ENCODE peak calls at places on chromosomes 12 and 14, in six cellular contexts. A, R, S, X, Z and E are unnamed samples.

GRCh38 chr12:62854024-62854423 is 80.9 kb downstream of the PPM1H start:
- DNase-seq in A (no peak), R (no peak), S (no peak), X (no peak), Z (no peak), E (no peak)

GRCh38 chr14:42190744-42191143 is 584.1 kb downstream of the LRFN5 start:
- DNase-seq in A (no peak), R (no peak), S (no peak), X (no peak), Z (no peak), E (no peak)

GRCh38 chr14:33943081-33943480 is 7.8 kb downstream of the EGLN3 start:
- DNase-seq in A (no peak), R (no peak), S (peak), X (no peak), Z (no peak), E (no peak)

GRCh38 chr14:91241848-91242247 is 2.7 kb downstream of the GPR68 start:
- DNase-seq in A (no peak), R (no peak), S (no peak), X (no peak), Z (no peak), E (no peak)

GRCh38 chr12:47214771-47215170 is 135.0 kb upstream of the AMIGO2 start:
- DNase-seq in A (no peak), R (no peak), S (no peak), X (no peak), Z (no peak), E (no peak)

GRCh38 chr14:44404021-44404420 is 103.1 kb downstream of the FSCB start:
- DNase-seq in A (no peak), R (peak), S (no peak), X (peak), Z (no peak), E (no peak)

GRCh38 chr12:12281134-12281533 is 14.3 kb upstream of the LRP6 start:
- DNase-seq in A (no peak), R (no peak), S (no peak), X (no peak), Z (no peak), E (no peak)

GRCh38 chr12:108702534-108702933 is 28.8 kb downstream of the CORO1C start:
- DNase-seq in A (no peak), R (no peak), S (no peak), X (no peak), Z (no peak), E (no peak)

GRCh38 chr12:57089259-57090245 is 638 bp downstream of the NAB2 start:
- DNase-seq in A (peak), R (peak), S (peak), X (peak), Z (peak), E (no peak)

GRCh38 chr12:124305136-124305535 is 10.2 kb downstream of the RFLNA start:
- DNase-seq in A (no peak), R (no peak), S (no peak), X (no peak), Z (no peak), E (no peak)

GRCh38 chr12:70243510-70244331 is 488 bp downstream of the CNOT2 start:
- DNase-seq in A (no peak), R (peak), S (peak), X (peak), Z (peak), E (peak)

GRCh38 chr12:49873361-49873934 is 30.3 kb downstream of the FAIM2 start:
- DNase-seq in A (peak), R (peak), S (no peak), X (peak), Z (no peak), E (no peak)

GRCh38 chr12:91250273-91250672 is 67.7 kb upstream of the DCN start:
- DNase-seq in A (no peak), R (peak), S (no peak), X (no peak), Z (no peak), E (no peak)

GRCh38 chr12:50246873-50247612 is 36.3 kb downstream of the LIMA1 start:
- DNase-seq in A (peak), R (peak), S (peak), X (peak), Z (no peak), E (peak)

GRCh38 chr14:22614240-22614799 is 16.2 kb downstream of the ABHD4 start:
- DNase-seq in A (no peak), R (peak), S (peak), X (peak), Z (peak), E (peak)

GRCh38 chr12:77943466-77943865 is 112.8 kb downstream of the NAV3 start:
- DNase-seq in A (no peak), R (peak), S (no peak), X (peak), Z (no peak), E (no peak)

GRCh38 chr12:85156569-85156968 is 120.4 kb downstream of the LRRIQ1 start:
- DNase-seq in A (no peak), R (no peak), S (no peak), X (peak), Z (no peak), E (no peak)

GRCh38 chr12:62931481-62931880 is 3.5 kb downstream of the PPM1H start:
- DNase-seq in A (no peak), R (no peak), S (no peak), X (no peak), Z (no peak), E (no peak)

GRCh38 chr12:66168410-66168809 is 1.4 kb downstream of the TMBIM4 start:
- DNase-seq in A (no peak), R (no peak), S (no peak), X (no peak), Z (no peak), E (no peak)

GRCh38 chr12:48143898-48144297 is 13.4 kb downstream of the ASB8 start:
- DNase-seq in A (no peak), R (no peak), S (no peak), X (no peak), Z (no peak), E (no peak)

GRCh38 chr14:82855912-82856381 is 1322.3 kb upstream of the SEL1L start:
- DNase-seq in A (no peak), R (peak), S (no peak), X (peak), Z (no peak), E (no peak)

GRCh38 chr12:90085491-90086274 is 377.0 kb upstream of the ATP2B1 start:
- DNase-seq in A (no peak), R (peak), S (no peak), X (peak), Z (no peak), E (no peak)

GRCh38 chr12:98939350-98939749 is 294.3 kb downstream of the APAF1 start:
- DNase-seq in A (no peak), R (peak), S (no peak), X (peak), Z (no peak), E (peak)

GRCh38 chr12:3137268-3137761 is 60.1 kb downstream of the TSPAN9 start:
- DNase-seq in A (no peak), R (peak), S (no peak), X (no peak), Z (peak), E (no peak)

GRCh38 chr12:87160848-87161601 is 868.2 kb downstream of the C12orf50 start:
- DNase-seq in A (no peak), R (no peak), S (no peak), X (peak), Z (no peak), E (no peak)

GRCh38 chr12:47954467-47955045 is 8.8 kb upstream of the TMEM106C start:
- DNase-seq in A (no peak), R (no peak), S (no peak), X (peak), Z (no peak), E (no peak)

GRCh38 chr14:68015356-68016242 is 196.0 kb downstream of the RAD51B start:
- DNase-seq in A (no peak), R (no peak), S (no peak), X (peak), Z (no peak), E (no peak)

GRCh38 chr14:51261151-51261550 is 21.1 kb downstream of the TMX1 start:
- DNase-seq in A (no peak), R (no peak), S (no peak), X (no peak), Z (no peak), E (no peak)

GRCh38 chr12:1842183-1842904 is 22.0 kb downstream of the LRTM2 start:
- DNase-seq in A (no peak), R (no peak), S (no peak), X (no peak), Z (no peak), E (no peak)

GRCh38 chr12:13436696-13437391 is 240.3 kb downstream of the EMP1 start:
- DNase-seq in A (peak), R (peak), S (peak), X (no peak), Z (no peak), E (no peak)

GRCh38 chr12:105382771-105383632 is 52.5 kb downstream of the C12orf75 start:
- DNase-seq in A (no peak), R (peak), S (peak), X (peak), Z (no peak), E (peak)

GRCh38 chr12:130119241-130119861 is 42.9 kb upstream of the FZD10 start:
- DNase-seq in A (no peak), R (no peak), S (no peak), X (no peak), Z (no peak), E (no peak)

GRCh38 chr12:116455540-116456306 is 103.5 kb upstream of the MAP1LC3B2 start:
- DNase-seq in A (peak), R (peak), S (peak), X (peak), Z (peak), E (no peak)

GRCh38 chr12:68331869-68332725 is at the start of gene MDM1:
- DNase-seq in A (peak), R (peak), S (peak), X (peak), Z (peak), E (peak)
- H3K27ac ChIP-seq in A (peak), R (peak), S (peak), X (no peak), Z (peak), E (peak)

DNA sequence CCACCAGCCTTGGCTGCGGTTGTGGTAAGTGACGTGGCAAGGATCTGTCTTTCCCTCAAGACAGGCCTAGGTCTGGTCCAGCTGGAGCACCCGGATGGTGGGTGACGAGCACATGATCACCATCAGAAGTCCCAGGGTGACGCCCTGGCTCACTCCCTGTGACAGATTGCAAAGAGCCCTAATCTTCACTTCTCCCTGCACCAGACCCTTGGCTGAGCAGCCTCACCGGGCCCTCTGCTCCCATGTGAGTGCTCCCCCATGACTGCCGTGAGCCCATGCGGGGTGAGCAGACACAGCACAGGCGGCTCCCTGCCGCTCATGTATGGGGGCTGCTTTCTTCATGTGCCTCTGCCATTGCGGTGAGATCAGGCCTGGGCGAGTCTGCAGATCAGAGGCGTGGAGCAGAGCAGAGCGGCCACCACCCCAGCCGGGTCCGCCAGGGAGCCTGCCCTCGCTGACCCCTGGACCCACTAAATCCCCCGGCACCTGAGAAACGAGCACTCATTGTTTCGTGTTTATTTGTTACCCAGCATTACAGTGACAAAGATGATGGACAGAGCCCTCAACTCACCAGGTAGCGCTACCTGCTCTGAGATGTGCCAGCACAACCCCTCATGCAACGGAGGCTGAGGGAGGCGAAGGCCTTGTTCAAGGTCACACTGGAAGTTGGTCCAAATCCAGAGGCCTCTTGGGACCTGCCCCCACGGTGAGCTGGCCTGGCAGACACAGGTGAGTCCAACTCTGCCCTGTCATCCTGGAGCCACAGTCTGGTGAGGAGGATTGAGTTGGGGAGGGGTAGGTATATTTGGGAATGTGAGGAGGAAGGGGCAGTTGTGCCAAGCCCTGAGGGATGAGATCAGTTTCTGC is 9.3 kb upstream of the DIO3 start:
- DNase-seq in A (no peak), R (no peak), S (no peak), X (no peak), Z (no peak), E (no peak)
- H3K27ac ChIP-seq in A (no peak), R (no peak), S (no peak), X (no peak), Z (no peak), E (no peak)

DNA sequence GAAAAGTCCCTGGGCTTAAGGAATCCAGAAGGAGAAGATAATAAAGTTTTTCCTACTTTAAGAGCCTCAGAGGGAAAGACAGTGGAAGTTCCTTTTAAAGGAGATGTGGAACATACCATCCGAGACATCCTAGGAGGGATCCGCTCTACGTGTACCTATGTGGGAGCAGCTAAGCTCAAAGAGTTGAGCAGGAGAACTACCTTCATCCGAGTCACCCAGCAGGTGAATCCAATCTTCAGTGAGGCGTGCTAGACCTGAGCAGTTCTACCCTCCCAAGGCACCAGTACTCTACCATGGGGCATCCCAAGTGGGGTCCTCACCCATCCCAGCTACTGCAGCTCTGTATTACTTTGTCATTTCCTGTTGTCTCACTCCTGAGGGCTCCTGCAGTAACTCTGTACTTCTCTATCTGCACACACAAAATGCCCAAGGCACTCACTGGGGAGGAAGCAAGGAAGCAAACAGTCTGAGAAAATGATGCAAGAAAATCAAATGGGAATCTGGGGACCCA is 3.8 kb downstream of the TINF2 start:
- DNase-seq in A (no peak), R (no peak), S (no peak), X (no peak), Z (no peak), E (no peak)
- H3K27ac ChIP-seq in A (no peak), R (no peak), S (no peak), X (no peak), Z (peak), E (no peak)

GRCh38 chr12:64756371-64756770 is 2.8 kb downstream of the GNS start:
- DNase-seq in A (no peak), R (no peak), S (no peak), X (no peak), Z (no peak), E (no peak)

GRCh38 chr12:64749466-64750202 is 9.6 kb downstream of the GNS start:
- DNase-seq in A (no peak), R (no peak), S (no peak), X (no peak), Z (no peak), E (no peak)

GRCh38 chr12:64753427-64753826 is 5.8 kb downstream of the GNS start:
- DNase-seq in A (no peak), R (no peak), S (no peak), X (no peak), Z (no peak), E (no peak)

GRCh38 chr12:64757778-64758177 is 1.4 kb downstream of the GNS start:
- DNase-seq in A (no peak), R (no peak), S (no peak), X (no peak), Z (no peak), E (no peak)

DNA sequence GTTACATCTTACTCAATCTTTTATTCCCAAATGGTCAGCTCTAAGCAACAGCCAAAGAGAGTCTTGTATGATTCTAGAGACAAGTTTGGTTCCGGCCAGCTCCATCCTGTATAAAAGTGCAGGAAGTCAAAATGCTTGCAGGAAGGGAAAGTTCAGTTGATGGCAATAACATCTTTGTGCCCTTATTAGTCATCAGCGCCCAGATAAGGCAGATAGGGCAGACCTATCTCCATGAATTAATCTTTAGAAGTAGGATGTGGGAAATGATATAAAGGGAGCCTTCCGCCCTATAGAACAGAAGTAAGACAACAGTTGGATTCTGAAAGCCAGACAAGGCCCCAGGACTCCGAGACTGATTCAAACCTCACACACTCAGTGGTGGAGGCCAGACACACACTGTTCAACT is 6.4 kb downstream of the GNS start:
- DNase-seq in A (no peak), R (peak), S (no peak), X (peak), Z (no peak), E (no peak)
- H3K27ac ChIP-seq in A (no peak), R (no peak), S (no peak), X (peak), Z (peak), E (no peak)

GRCh38 chr14:105021656-105022275 is 883 bp upstream of the CDCA4 start:
- DNase-seq in A (no peak), R (peak), S (peak), X (peak), Z (peak), E (peak)
- H3K27ac ChIP-seq in A (peak), R (peak), S (peak), X (peak), Z (peak), E (peak)

GRCh38 chr12:119236372-119236771 is 57.6 kb downstream of the HSPB8 start:
- DNase-seq in A (no peak), R (no peak), S (no peak), X (no peak), Z (no peak), E (no peak)

GRCh38 chr12:119231774-119232173 is 53.0 kb downstream of the HSPB8 start:
- DNase-seq in A (no peak), R (no peak), S (no peak), X (no peak), Z (no peak), E (no peak)

GRCh38 chr12:119230804-119231203 is 52.1 kb downstream of the HSPB8 start:
- DNase-seq in A (no peak), R (no peak), S (no peak), X (no peak), Z (no peak), E (no peak)

GRCh38 chr12:119239040-119239439 is 60.3 kb downstream of the HSPB8 start:
- DNase-seq in A (no peak), R (no peak), S (no peak), X (no peak), Z (no peak), E (no peak)

DNA sequence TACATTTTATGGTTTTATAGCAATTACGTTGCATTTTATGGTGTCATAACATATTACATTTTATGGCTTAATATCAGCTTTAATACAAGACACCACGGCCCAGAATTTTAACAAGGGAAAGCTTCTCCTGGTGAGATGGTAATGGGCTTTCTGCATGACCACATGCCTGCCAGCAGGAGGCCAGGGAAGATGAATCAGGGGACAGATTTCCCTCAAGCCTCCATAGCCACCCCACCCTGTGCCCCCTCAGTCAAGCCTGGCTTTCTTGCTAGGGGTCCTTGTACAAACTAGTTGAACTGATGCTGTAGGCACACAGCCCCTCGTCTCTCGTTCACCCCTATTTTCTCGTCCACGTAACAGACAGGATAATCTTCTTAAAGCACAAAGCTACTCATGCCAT is 56.6 kb downstream of the HSPB8 start:
- DNase-seq in A (no peak), R (no peak), S (no peak), X (no peak), Z (no peak), E (no peak)
- H3K27ac ChIP-seq in A (no peak), R (no peak), S (no peak), X (no peak), Z (no peak), E (no peak)